ENCODE peak calls at places on chromosome 11, in eight cellular contexts. V is omental fat pad, X is endothelial cell of umbilical vein, C is body of pancreas, Z is esophagus squamous epithelium, W is transverse colon, P is AG04450, J is adrenal gland. B is an unnamed sample.

GRCh38 chr11:117259417-117259816 is 26.9 kb downstream of the RNF214 start:
- DNase-seq in P (no peak), V (no peak), W (no peak), C (no peak), J (no peak), X (no peak), Z (no peak), B (no peak)

GRCh38 chr11:47766363-47767227 is 546 bp downstream of the FNBP4 start:
- DNase-seq in C (peak), W (peak), J (peak), V (peak), X (peak), Z (peak), P (no peak), B (no peak)

GRCh38 chr11:73939096-73939495 is 11.7 kb upstream of the DNAJB13 start:
- DNase-seq in P (no peak), C (no peak), W (no peak), X (no peak), J (no peak), V (no peak), Z (no peak), B (no peak)

GRCh38 chr11:67584205-67584880 is 731 bp downstream of the GSTP1 start:
- DNase-seq in W (peak), P (no peak), J (peak), X (peak), V (no peak), C (peak), Z (peak), B (peak)

GRCh38 chr11:122595246-122595645 is 60.3 kb upstream of the UBASH3B start:
- DNase-seq in P (no peak), C (no peak), X (no peak), J (no peak), V (no peak), W (no peak), Z (no peak), B (no peak)

GRCh38 chr11:106070606-106071005 is 6.5 kb downstream of the KBTBD3 start:
- DNase-seq in C (no peak), J (no peak), V (no peak), P (no peak), Z (no peak), W (no peak), X (no peak), B (no peak)

GRCh38 chr11:67613960-67614715 is 7.4 kb downstream of the NDUFV1 start:
- DNase-seq in Z (no peak), V (no peak), J (peak), X (peak), P (no peak), C (peak), W (peak), B (no peak)

GRCh38 chr11:121321614-121322243 is 29.2 kb downstream of the SC5D start:
- DNase-seq in X (no peak), J (peak), Z (no peak), C (peak), V (no peak), P (no peak), W (peak), B (no peak)

GRCh38 chr11:86177319-86177718 is 67.2 kb upstream of the EED start:
- DNase-seq in W (no peak), V (no peak), P (no peak), J (no peak), C (no peak), X (no peak), Z (no peak), B (no peak)

GRCh38 chr11:69148377-69148762 is 7.4 kb upstream of the SMIM38 start:
- DNase-seq in X (no peak), J (no peak), C (peak), P (no peak), W (no peak), V (no peak), Z (no peak), B (no peak)

GRCh38 chr11:126114486-126115252 is 52.0 kb upstream of the CDON start:
- DNase-seq in W (no peak), Z (no peak), J (no peak), C (no peak), P (no peak), X (no peak), V (no peak), B (no peak)

GRCh38 chr11:113201055-113201818 is 113.1 kb upstream of the TTC12 start:
- DNase-seq in W (no peak), V (no peak), Z (no peak), C (no peak), P (no peak), J (no peak), X (no peak), B (no peak)

GRCh38 chr11:83720675-83721074 is 434.5 kb upstream of the CCDC90B start:
- DNase-seq in J (no peak), Z (no peak), C (no peak), P (no peak), X (no peak), W (no peak), V (no peak), B (no peak)

GRCh38 chr11:134581966-134582787 is 170.1 kb upstream of the B3GAT1 start:
- DNase-seq in X (no peak), C (no peak), J (no peak), V (no peak), P (no peak), W (no peak), Z (no peak), B (no peak)

GRCh38 chr11:110750100-110750499 is 37.9 kb upstream of the ARHGAP20 start:
- DNase-seq in X (no peak), C (no peak), J (no peak), P (no peak), Z (no peak), W (no peak), V (no peak), B (no peak)

GRCh38 chr11:126917531-126918204 is 82.9 kb downstream of the KIRREL3 start:
- DNase-seq in W (no peak), J (no peak), C (no peak), V (no peak), X (no peak), Z (no peak), P (peak), B (peak)

GRCh38 chr11:2325719-2326118 is 23.9 kb downstream of the TSPAN32 start:
- DNase-seq in X (no peak), C (peak), J (peak), P (no peak), V (no peak), Z (no peak), W (no peak), B (no peak)

GRCh38 chr11:83249972-83250593 is 36.1 kb downstream of the CCDC90B start:
- DNase-seq in Z (no peak), V (no peak), J (no peak), X (peak), C (no peak), P (peak), W (no peak), B (no peak)

DNA sequence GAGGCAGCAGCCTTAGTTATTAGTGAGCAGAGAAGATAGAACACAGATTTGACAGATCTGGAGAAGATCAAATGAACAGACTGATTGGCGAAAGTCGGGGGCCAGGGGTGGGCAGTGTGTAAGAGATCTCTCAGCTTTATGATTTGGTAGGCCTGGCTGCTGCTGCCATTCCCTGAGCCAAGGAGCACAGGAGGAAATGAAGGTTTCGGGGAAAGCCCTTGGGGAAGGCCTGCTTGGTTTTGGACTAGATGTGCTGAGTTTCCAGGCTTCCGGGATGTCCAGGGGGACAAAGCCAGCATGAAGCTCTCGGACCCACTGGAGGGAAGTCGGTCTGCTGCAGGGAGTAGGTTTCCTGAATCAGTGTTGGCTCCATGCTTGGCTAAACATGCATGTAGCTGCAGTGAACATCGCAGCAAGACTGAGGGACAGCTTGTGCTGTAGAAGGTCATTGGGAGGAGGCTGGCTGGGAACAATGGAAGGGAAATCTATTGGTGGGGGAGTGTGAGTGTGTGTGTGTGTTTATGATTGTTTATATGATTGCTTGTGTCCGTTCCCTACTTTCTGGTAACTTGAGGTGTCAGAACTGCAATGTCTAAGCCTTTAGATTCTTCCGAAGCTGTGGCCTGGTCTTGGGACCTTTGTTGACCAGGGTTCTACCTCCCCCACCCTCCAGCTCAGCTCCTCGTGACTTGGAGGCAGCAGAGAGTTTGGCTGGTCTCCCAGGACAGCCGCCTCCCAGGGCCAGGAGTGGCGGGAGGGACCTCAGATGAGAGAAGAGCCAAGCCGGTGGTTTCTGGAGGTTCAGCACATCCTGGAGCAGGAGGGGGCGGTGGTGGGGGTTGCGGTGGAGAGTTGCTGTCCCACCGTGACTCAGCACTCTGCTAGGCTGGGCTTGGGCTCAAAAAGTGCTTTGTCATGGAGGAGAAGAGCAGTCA is 4.0 kb upstream of the FTH1 start:
- DNase-seq in P (peak), V (peak), J (peak), W (peak), C (peak), X (peak), Z (peak), B (peak)
- TF ChIP-seq CTCF in P (no peak), V (no peak), J (no peak), W (no peak), C (no peak), X (no peak), Z (no peak), B (no peak)

DNA sequence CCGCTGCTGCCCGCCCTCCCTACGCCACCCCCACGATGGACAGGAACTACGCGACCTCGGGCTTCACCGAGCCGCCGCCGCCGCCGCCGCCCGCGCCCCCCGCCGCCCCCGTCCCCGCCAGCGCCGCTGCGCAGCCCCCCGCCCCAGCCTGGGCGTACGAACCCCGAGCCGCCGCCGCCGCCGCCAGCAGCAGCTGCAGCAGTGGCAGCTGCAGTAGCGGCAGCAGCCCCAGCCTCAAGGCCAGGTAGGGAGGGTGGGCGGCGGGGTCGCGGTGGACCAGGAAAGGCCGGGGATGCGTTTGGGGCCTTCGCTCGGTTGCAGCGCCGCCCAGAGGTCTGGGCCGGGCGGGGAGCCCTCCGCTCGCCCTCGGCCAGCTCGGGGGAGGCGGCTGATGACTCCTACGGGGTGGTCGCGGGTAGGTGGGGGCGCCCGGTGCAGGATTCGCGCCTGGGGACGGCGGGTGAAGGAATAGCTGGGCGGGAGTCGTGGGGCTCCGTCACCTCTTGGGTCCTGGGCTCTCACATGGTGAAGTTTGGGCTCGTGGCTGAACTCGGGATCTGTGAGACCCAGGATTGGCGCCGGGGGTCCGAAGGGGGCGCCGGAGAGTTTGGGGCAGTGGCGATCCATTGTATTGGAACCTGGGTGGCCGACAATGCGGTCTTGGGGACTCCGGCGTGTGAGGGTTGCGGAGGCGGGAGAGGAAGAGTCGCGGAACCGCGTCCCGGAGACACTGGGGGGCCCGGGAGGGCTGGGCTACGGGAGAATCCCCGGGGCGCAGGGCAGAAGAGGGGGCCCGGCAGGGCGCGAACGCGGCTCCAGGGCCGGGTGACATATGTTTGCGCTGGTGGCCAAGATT is 708 bp downstream of the QSER1 start:
- DNase-seq in Z (no peak), X (peak), C (peak), W (peak), J (peak), P (no peak), V (no peak), B (no peak)
- TF ChIP-seq CTCF in Z (peak), X (peak), C (peak), W (peak), J (no peak), P (peak), V (no peak), B (peak)

GRCh38 chr11:17724020-17724908 is 4.9 kb downstream of the MYOD1 start:
- DNase-seq in W (no peak), J (no peak), Z (no peak), C (no peak), V (no peak), X (no peak), P (no peak), B (no peak)

GRCh38 chr11:17719940-17720795 is 797 bp downstream of the MYOD1 start:
- DNase-seq in J (no peak), W (no peak), C (no peak), Z (no peak), X (peak), V (no peak), P (no peak), B (no peak)

GRCh38 chr11:17721242-17721999 is 2.0 kb downstream of the MYOD1 start:
- DNase-seq in C (no peak), J (no peak), Z (no peak), X (no peak), P (no peak), W (no peak), V (no peak), B (no peak)

GRCh38 chr11:17720796-17721171 is 1.4 kb downstream of the MYOD1 start:
- DNase-seq in P (no peak), X (no peak), W (no peak), V (no peak), J (no peak), C (no peak), Z (no peak), B (no peak)

DNA sequence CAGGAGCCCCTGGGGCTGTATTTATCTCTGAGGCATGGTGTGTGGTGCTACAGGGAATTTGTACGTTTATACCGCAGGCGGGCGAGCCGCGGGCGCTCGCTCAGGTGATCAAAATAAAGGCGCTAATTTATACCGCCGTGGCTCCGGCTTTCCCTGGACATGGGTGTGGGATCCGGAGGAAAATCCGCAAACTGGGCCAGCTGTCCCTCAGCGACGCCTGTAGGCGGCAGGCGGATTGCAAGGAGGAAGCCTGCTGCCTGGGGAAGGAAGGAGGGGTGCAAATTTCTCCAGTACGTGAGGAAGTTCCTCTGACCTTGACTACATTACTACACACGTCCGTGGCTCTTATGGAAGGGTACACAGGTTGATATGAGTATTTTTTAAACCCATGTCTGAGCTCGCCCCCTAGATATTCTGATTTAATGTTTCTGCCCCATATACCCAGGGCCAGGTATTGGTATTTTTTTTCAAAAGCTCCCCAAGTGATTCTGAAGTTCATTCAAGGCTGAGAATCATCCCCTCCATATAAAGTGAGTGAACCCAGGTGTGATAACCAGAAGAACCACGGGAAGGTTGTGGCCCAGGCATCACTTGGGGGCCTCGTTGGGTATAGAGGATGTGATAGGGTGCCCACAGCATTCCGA is 2.8 kb downstream of the MYOD1 start:
- DNase-seq in Z (no peak), J (no peak), C (no peak), P (no peak), W (no peak), X (no peak), V (no peak), B (no peak)
- TF ChIP-seq CTCF in Z (peak), J (no peak), C (no peak), P (peak), W (no peak), X (peak), V (no peak), B (peak)

DNA sequence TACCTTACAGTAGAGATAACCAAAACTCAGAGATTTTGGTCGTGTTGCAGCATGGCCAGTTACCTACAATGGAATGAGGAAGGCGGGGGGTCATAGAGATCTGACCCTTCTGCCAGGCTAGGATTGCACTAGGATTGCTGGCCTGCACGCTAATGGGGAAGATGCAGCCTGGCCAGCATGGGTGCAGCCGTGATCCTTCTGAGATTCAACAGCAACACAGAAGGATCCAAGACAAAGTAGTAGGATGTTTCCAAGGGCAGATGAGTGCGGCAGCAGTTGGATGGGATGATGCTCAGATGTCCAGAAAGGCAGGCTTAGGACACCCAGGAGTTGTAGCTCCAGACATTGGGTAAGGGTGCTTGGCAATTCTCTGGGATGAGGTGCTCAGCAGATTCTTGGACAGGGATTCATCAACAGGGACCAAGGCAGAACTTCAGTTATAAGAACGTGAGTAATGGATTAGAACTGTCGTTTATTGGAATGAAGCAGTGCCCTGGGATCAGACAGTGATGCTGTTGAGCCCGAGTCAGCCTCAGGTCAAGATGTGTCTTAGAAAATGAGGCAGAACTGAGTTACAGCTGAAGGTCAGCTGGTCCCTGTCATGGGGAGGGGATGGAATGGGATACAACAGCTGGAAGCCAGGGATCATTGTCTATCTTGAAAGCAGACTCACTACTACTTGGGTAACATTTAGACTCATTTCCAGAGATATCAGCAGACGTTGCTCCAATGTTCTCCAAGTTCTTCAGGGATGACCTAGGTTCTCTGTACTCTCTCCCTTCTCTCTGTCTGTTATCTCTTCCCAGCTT is 71.0 kb downstream of the PARVA start:
- DNase-seq in C (no peak), J (peak), Z (no peak), W (no peak), X (no peak), V (no peak), P (no peak), B (no peak)
- TF ChIP-seq CTCF in C (no peak), J (no peak), Z (no peak), W (no peak), X (no peak), V (no peak), P (no peak), B (no peak)

DNA sequence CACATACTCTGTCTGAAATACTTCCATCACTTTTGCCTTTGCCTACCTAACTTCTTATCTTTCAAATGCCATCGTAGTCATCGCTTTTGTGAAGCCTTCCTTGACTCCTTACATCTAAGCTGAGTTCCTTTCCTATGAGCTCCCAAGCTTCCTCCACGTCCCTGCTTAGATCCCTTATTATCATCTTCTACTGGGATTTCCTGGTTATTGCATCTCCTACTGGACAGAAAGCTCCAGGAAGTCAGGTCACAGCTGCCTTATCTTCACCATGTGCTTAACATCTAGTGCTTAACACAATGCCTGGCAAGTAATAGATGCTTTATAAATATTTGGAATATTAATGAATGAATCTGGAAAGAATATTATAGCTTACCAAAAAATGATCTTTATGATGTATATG is 5.9 kb downstream of the YPEL4 start:
- DNase-seq in Z (no peak), X (peak), W (no peak), V (no peak), J (no peak), C (no peak), P (no peak), B (no peak)
- TF ChIP-seq CTCF in Z (no peak), X (no peak), W (no peak), V (no peak), J (no peak), C (no peak), P (peak), B (no peak)